ENCODE peak calls at places on chromosomes 7 and 10, in six cellular contexts. Y is hepatocyte; J is prostate gland; F is CD8-positive, alpha-beta T cell; O is vagina; B is psoas muscle. M is an unnamed sample. For H3K4me1, the result is how much of the 10 kb centered on the place peaks cover.

GRCh38 chr7:85695041-85695990 is 508.5 kb upstream of the SEMA3D start:
- DNase-seq in O (no peak), F (no peak), Y (peak), B (no peak), J (no peak), M (no peak)

GRCh38 chr10:102634696-102635095 is 9.6 kb upstream of the TRIM8 start:
- DNase-seq in Y (no peak), F (no peak), O (no peak), J (no peak), B (peak), M (no peak)

GRCh38 chr10:97810476-97810875 is 38.7 kb upstream of the SFRP5 start:
- DNase-seq in J (no peak), Y (no peak), B (no peak), F (no peak), O (no peak), M (no peak)

GRCh38 chr10:52484426-52485065 is 170.5 kb downstream of the DKK1 start:
- DNase-seq in B (no peak), F (no peak), J (no peak), O (no peak), Y (no peak), M (no peak)

GRCh38 chr7:69654381-69654780 is 56.1 kb downstream of the AUTS2 start:
- DNase-seq in J (peak), O (no peak), B (no peak), F (no peak), Y (no peak), M (no peak)

GRCh38 chr10:81603106-81603620 is 271.8 kb upstream of the NRG3 start:
- DNase-seq in O (no peak), Y (no peak), F (no peak), B (no peak), J (no peak), M (no peak)

GRCh38 chr7:141675431-141676210 is 26.3 kb downstream of the DENND11 start:
- DNase-seq in F (no peak), J (no peak), O (no peak), B (no peak), Y (no peak), M (no peak)

GRCh38 chr10:108375691-108376090 is 1211.2 kb upstream of the SORCS1 start:
- DNase-seq in F (no peak), J (no peak), O (no peak), Y (no peak), B (no peak), M (no peak)

GRCh38 chr10:47294501-47294900 is 5.5 kb upstream of the GDF10 start:
- DNase-seq in O (peak), B (no peak), Y (no peak), J (no peak), F (peak), M (no peak)

GRCh38 chr7:53690411-53690810 is 655.0 kb downstream of the POM121L12 start:
- DNase-seq in O (no peak), Y (no peak), J (no peak), F (no peak), B (no peak), M (no peak)

GRCh38 chr10:114821915-114822770 is 563 bp downstream of the FHIP2A start:
- DNase-seq in B (peak), O (no peak), F (peak), J (peak), Y (peak), M (no peak)

GRCh38 chr7:100896743-100897051 is 1.0 kb upstream of the ACHE start:
- DNase-seq in Y (no peak), J (no peak), B (no peak), F (no peak), O (no peak), M (peak)
- H3K4me3 ChIP-seq in Y (no peak), J (peak), B (peak), F (no peak), O (peak), M (peak)

GRCh38 chr7:27662490-27663205 is at the start of gene HIBADH:
- DNase-seq in F (peak), B (peak), O (peak), J (peak), Y (peak), M (peak)
- TF ChIP-seq CTCF in F (no peak), B (no peak), O (no peak), J (no peak), Y (peak), M (peak)

DNA sequence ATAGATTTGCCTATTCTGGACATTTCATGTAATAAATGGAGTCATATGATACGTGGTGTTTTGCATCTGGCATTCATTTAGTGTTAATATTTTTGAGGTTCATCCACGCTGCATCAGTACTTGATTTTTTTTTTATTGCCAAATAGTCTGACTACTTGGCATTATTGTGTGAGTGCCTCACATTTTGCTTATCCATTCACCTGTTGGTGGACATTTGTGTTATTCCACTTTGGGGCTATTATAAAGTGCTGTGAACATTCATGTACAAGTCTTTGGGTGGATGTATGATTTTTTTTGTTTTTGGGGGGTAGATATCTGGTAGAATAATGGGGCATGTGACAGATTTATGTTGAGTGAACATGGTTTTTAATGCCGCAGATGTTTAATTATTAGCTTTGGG is 19.7 kb downstream of the CUL1 start:
- DNase-seq in F (no peak), O (no peak), B (no peak), Y (no peak), J (no peak), M (no peak)
- H3K4me1 ChIP-seq in F (half or more), O (half or more), B (half or more), Y (under half), J (under half), M (under half)

DNA sequence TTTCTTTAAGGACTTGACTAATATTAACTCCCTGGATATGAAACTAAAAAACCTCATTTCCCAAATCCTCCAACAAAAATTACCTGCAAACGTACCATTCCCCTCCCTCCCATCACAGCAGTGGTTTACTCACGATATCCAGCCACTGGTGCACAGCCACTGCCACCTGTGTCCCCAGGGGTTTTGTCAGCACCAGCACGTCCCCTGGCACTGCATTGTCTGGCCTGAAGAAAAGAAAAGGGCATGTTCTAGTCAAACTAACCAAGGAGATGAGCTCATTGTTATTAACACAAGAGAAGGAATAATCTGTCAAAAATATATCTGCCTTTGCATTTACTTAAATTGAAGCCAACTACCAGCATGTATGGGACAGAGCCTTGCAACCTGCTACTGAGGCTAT is 18.5 kb downstream of the SEPHS1 start:
- DNase-seq in B (no peak), J (no peak), Y (no peak), O (no peak), F (no peak), M (no peak)
- H3K4me3 ChIP-seq in B (no peak), J (no peak), Y (no peak), O (no peak), F (no peak), M (no peak)

GRCh38 chr7:2661096-2661449 is 26.9 kb upstream of the AMZ1 start:
- DNase-seq in Y (no peak), F (no peak), J (no peak), B (no peak), O (no peak), M (peak)

GRCh38 chr7:2663121-2663886 is 24.7 kb upstream of the AMZ1 start:
- DNase-seq in O (no peak), Y (no peak), B (peak), F (no peak), J (no peak), M (no peak)

GRCh38 chr7:2662273-2663120 is 25.5 kb upstream of the AMZ1 start:
- DNase-seq in F (no peak), O (no peak), Y (no peak), J (no peak), B (no peak), M (no peak)

GRCh38 chr7:2660359-2661095 is 27.5 kb upstream of the AMZ1 start:
- DNase-seq in F (no peak), O (no peak), B (no peak), J (no peak), Y (no peak), M (no peak)

DNA sequence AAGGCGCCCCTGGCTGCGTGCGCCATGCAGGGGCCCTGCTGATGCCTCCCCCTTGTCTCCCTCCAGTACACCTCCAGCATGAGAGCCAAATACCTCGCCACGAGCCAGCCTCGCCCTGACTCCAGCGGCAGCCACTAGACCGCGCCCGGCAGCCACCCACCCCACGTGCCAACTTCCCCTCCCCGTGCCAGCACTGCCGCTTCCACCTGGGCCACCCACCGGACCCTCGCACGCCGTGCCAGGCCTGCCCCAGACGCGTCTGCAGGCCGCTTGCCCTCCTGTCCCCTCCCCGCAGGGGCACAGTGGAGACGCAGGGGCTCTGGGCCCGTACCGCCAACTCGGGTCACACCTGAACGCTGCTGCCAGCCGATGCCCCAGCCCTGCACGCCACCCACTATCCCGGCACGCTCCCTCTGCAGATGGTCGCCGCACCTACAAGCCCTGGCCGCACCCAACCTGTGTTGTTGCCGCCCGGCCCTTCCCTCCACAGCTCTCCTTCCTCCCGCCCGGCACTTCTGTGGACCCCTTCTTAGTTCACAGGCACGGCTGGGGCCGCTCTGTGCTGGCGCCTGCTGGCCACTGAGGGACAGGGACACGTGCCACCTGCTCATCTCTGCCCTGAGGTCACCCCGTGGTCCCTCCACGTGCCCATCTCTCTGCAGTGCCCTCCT is 26.3 kb upstream of the AMZ1 start:
- DNase-seq in Y (no peak), O (no peak), F (no peak), J (no peak), B (no peak), M (no peak)
- TF ChIP-seq CTCF in Y (no peak), O (no peak), F (no peak), J (no peak), B (no peak), M (no peak)

GRCh38 chr7:1090236-1090635 is 2.3 kb downstream of the GPER1 start:
- DNase-seq in F (no peak), Y (no peak), B (no peak), J (no peak), O (no peak), M (peak)
- H3K4me1 ChIP-seq in F (under half), Y (under half), B (under half), J (under half), O (under half), M (under half)

DNA sequence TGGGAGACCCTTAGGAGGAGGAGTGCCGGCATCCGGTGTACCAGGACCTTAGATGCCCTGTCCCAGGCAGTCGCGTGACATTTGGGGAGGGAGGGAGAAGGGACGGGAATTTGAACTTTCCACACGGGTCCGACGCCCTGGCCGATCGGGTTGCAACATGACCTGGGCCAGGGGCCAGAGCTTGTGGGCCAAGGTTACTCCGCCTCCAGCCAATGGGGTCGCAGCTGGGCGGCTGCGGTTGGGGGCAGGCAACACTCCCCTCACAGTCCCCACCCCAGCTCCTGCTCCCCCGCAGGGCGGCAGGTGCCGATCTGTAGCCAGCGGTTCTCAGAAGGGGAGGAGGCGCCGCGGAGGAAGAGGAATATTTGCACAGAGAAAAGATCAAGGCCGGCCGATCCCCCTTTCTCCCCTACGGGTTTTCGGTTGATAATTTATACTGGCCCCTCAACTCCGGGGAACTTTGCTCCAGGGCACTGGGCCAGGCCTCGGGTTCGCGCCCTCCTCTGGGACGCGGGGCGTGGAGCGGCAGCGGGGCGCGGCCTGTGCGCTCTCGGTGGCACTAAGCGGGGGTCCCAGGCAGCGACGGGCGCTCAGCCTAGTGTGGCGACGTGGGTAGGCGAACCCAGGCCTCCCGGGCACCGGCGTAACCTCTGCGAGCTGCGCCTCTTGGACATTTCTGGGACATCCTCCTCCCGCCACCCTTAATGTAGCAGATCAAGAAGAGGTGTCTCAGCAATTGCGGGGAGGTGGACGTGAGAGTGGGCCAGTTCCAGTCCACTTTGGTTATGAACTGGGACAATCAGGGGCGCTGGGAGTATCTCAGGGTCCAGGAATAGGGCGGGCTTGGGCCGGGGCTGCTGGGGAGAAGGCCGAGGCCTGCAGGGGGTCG is 1.2 kb downstream of the MLXIPL start:
- DNase-seq in B (peak), F (no peak), Y (peak), J (no peak), O (no peak), M (peak)
- H3K4me3 ChIP-seq in B (peak), F (no peak), Y (peak), J (peak), O (peak), M (peak)

M was measured in upper lobe of left lung.